ENCODE peak calls at places on chromosomes 4 and X, in four cellular contexts. O is HAP-1; A is Peyer's patch; N is CD8-positive, alpha-beta T cell. V is an unnamed sample.
A peak's percentile ranks its signal among the peaks of the same experiment; 100 is the strongest.

GRCh38 chr4:137310156-137310555 is 222.1 kb downstream of the PCDH18 start:
- DNase-seq in A (no peak), O (no peak), N (no peak), V (no peak)

GRCh38 chr4:81747242-81747930 is 275.7 kb upstream of the RASGEF1B start:
- DNase-seq in N (no peak), A (no peak), O (no peak), V (no peak)

GRCh38 chr4:88660446-88661294 is 37.0 kb downstream of the NAP1L5 start:
- DNase-seq in O (no peak), N (no peak), A (no peak), V (no peak)

GRCh38 chrX:69386681-69387080 is 117.4 kb upstream of the NALF2 start:
- DNase-seq in A (no peak), O (no peak), N (no peak), V (no peak)

GRCh38 chr4:5220028-5220427 is 168.7 kb downstream of the STK32B start:
- DNase-seq in O (no peak), A (no peak), N (no peak), V (peak; percentile 43)

GRCh38 chr4:79723507-79723906 is 315.5 kb upstream of the GK2 start:
- DNase-seq in O (no peak), N (no peak), A (no peak), V (no peak)

GRCh38 chr4:1843852-1844251 is 12.1 kb downstream of the LETM1 start:
- DNase-seq in O (no peak), N (no peak), A (no peak), V (no peak)

GRCh38 chr4:127604949-127605709 is 27.6 kb upstream of the INTU start:
- DNase-seq in A (no peak), O (peak; percentile 64), N (no peak), V (peak; percentile 71)

GRCh38 chr4:47615385-47615784 is 130.3 kb downstream of the ATP10D start:
- DNase-seq in A (no peak), O (no peak), N (no peak), V (no peak)

GRCh38 chr4:37794046-37794445 is 32.4 kb upstream of the PGM2 start:
- DNase-seq in O (no peak), A (no peak), N (no peak), V (no peak)

GRCh38 chrX:46953597-46953996 is 41.4 kb downstream of the JADE3 start:
- DNase-seq in A (no peak), N (no peak), O (peak; percentile 78), V (no peak)

GRCh38 chrX:111822191-111822590 is 53.8 kb upstream of the TRPC5OS start:
- DNase-seq in A (no peak), O (peak; percentile 94), N (no peak), V (no peak)

GRCh38 chr4:112270643-112271484 is 14.8 kb downstream of the TIFA start:
- DNase-seq in N (no peak), A (no peak), O (no peak), V (no peak)

GRCh38 chrX:74465424-74465823 is 44.1 kb downstream of the SLC16A2 start:
- DNase-seq in O (no peak), N (no peak), A (no peak), V (no peak)

GRCh38 chr4:25223770-25224375 is 10.0 kb upstream of the PI4K2B start:
- DNase-seq in N (no peak), O (no peak), A (no peak), V (no peak)

GRCh38 chrX:40550069-40550468 is 30.7 kb upstream of the ATP6AP2 start:
- DNase-seq in O (no peak), N (no peak), A (no peak), V (no peak)

GRCh38 chrX:72026341-72027023 is 105.2 kb downstream of the RTL5 start:
- DNase-seq in A (peak; percentile 11), N (no peak), O (no peak), V (no peak)

GRCh38 chrX:23786268-23786815 is 3.4 kb downstream of the SAT1 start:
- DNase-seq in N (no peak), A (no peak), O (no peak), V (no peak)

GRCh38 chr4:128288689-128289106 is 1.1 kb upstream of the PGRMC2 start:
- DNase-seq in A (peak; percentile 51), N (peak; percentile 18), O (peak; percentile 6), V (no peak)

GRCh38 chrX:77510007-77510406 is 62.8 kb downstream of the FGF16 start:
- DNase-seq in O (no peak), A (no peak), N (no peak), V (no peak)

GRCh38 chrX:103360092-103360491 is 3.8 kb downstream of the TCEAL9 start:
- DNase-seq in N (no peak), O (no peak), A (no peak), V (no peak)

GRCh38 chr4:173436866-173437265 is 38.0 kb upstream of the SCRG1 start:
- DNase-seq in O (no peak), A (no peak), N (no peak), V (no peak)

GRCh38 chrX:57138674-57139073 is 1.5 kb upstream of the SPIN2A start:
- DNase-seq in N (no peak), A (no peak), O (no peak), V (no peak)

GRCh38 chr4:73704314-73705055 is 35.9 kb upstream of the CXCL8 start:
- DNase-seq in A (peak; percentile 61), O (no peak), N (no peak), V (no peak)

GRCh38 chrX:132004728-132005127 is 18.4 kb upstream of the STK26 start:
- DNase-seq in O (no peak), N (no peak), A (no peak), V (no peak)

GRCh38 chr4:73375328-73375741 is 28.8 kb upstream of the ALB start:
- DNase-seq in A (no peak), O (no peak), N (no peak), V (no peak)

GRCh38 chr4:172851534-172851933 is 317.1 kb upstream of the GALNT7 start:
- DNase-seq in N (no peak), O (no peak), A (no peak), V (no peak)

GRCh38 chrX:130788786-130789581 is 114.0 kb downstream of the ENOX2 start:
- DNase-seq in N (no peak), O (peak; percentile 94), A (no peak), V (no peak)

GRCh38 chr4:56187601-56188177 is 199.6 kb downstream of the AASDH start:
- DNase-seq in A (no peak), N (no peak), O (no peak), V (no peak)

GRCh38 chr4:184762100-184762499 is 28.2 kb upstream of the CENPU start:
- DNase-seq in O (no peak), N (peak; percentile 25), A (no peak), V (no peak)

DNA sequence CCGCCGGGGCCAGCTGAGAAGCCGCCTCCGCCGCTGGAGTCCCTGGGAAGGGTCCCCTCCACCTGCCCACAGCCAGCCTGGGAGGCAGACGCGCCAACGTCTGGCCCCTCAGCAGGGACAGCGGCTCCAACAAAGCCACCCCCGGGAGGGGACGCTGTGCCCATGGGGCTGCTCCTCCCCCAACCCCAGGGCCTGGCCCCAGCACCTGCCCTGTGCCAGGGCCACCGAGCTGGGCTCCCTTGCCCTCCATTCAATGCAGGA is 6.1 kb upstream of the HMX1 start:
- DNase-seq in N (no peak), O (no peak), A (no peak), V (peak; percentile 73)
- H3K4me3 ChIP-seq in N (no peak overlapping the region), O (no peak overlapping the region), A (no peak overlapping the region), V (no peak overlapping the region)

DNA sequence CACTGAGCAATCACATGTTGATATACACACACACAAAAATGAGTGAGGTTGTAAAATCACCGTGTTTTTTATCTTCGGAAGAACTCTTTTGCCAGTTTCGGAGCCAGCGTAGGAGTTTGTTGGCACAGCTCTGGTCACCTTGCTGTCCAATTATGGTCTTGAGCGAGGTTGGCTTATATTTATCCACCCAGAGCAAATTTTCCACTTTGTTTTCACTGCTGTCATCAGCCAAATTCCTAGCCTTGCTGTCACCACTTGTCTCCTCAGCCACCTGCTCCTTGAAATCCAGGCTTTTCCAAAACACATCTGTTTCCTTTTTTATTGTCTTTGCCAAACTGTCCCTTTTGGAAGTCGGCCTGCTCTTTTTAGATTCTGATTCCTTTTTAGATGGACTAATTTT is 57.6 kb downstream of the RFC1 start:
- DNase-seq in N (no peak), O (no peak), A (no peak), V (no peak)
- H3K36me3 ChIP-seq in N (peaks cover 43% of the 10 kb centered on the region), O (peaks cover 42% of the 10 kb centered on the region), A (no peaks in the 10 kb centered on the region), V (peaks cover 13% of the 10 kb centered on the region)

GRCh38 chr4:8541981-8542715 is 38.0 kb upstream of the GPR78 start:
- DNase-seq in O (no peak), A (no peak), N (no peak), V (no peak)
- H3K27me3 ChIP-seq in O (peaks cover 3% of the 10 kb centered on the region), A (no peaks in the 10 kb centered on the region), N (no peaks in the 10 kb centered on the region), V (no peaks in the 10 kb centered on the region)

GRCh38 chr4:52265781-52266525 is 214.8 kb downstream of the SPATA18 start:
- DNase-seq in O (no peak), N (no peak), A (no peak), V (no peak)

GRCh38 chr4:52263612-52264011 is 212.5 kb downstream of the SPATA18 start:
- DNase-seq in A (no peak), O (no peak), N (no peak), V (no peak)

GRCh38 chr4:52260507-52261302 is 209.6 kb downstream of the SPATA18 start:
- DNase-seq in A (no peak), O (no peak), N (no peak), V (no peak)

GRCh38 chr4:52259978-52260377 is 208.9 kb downstream of the SPATA18 start:
- DNase-seq in O (no peak), N (no peak), A (no peak), V (no peak)
- H3K4me3 ChIP-seq in O (no peak overlapping the region), N (no peak overlapping the region), A (no peak overlapping the region), V (no peak overlapping the region)

GRCh38 chr4:39899291-39899690 is 78.4 kb downstream of the PDS5A start:
- DNase-seq in N (no peak), A (no peak), O (no peak), V (no peak)

GRCh38 chr4:39898015-39898414 is 79.7 kb downstream of the PDS5A start:
- DNase-seq in A (no peak), O (peak; percentile 82), N (no peak), V (no peak)

GRCh38 chr4:39905656-39906055 is 72.1 kb downstream of the PDS5A start:
- DNase-seq in A (no peak), O (no peak), N (no peak), V (no peak)

DNA sequence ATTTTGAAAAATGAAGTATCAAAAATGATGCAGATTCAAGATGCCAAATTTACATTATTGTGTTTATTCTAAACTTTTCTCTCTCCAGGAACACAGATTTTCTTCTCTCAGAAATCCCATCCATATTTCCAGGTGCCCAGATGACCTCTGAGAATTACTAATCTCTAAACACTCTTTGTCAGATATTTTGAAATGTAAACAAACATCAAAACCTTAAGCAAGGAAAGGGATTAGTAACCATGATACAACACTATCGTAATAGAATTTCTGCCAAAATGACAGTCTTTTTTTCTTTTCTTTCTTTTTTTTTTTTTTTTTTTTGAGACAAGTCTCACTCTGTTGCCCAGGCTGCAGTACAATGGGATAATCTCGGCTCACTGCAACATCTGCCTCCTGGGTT is 76.7 kb downstream of the PDS5A start:
- DNase-seq in A (no peak), N (no peak), O (no peak), V (no peak)
- H3K36me3 ChIP-seq in A (no peaks in the 10 kb centered on the region), N (peaks cover 39% of the 10 kb centered on the region), O (peaks cover 41% of the 10 kb centered on the region), V (peaks cover 8% of the 10 kb centered on the region)

V was measured in H7.